ENCODE peak calls at places on chromosomes 16 and 17, in five cellular contexts. T, M, G, C and S are unnamed samples.

GRCh38 chr16:8519643-8520042 is 70.7 kb downstream of the TMEM114 start:
- DNase-seq in T (no peak), M (no peak), G (peak), C (no peak), S (no peak)

GRCh38 chr16:19776147-19776546 is 58.1 kb downstream of the IQCK start:
- DNase-seq in T (no peak), M (no peak), G (no peak), C (no peak), S (no peak)

GRCh38 chr17:69672924-69673323 is 258.4 kb downstream of the MAP2K6 start:
- DNase-seq in T (no peak), M (no peak), G (no peak), C (no peak), S (no peak)

GRCh38 chr16:50280932-50281331 is 14.6 kb downstream of the ADCY7 start:
- DNase-seq in T (no peak), M (no peak), G (no peak), C (no peak), S (no peak)

GRCh38 chr17:5022171-5022711 is 13.0 kb downstream of the SLC52A1 start:
- DNase-seq in T (no peak), M (no peak), G (no peak), C (no peak), S (no peak)

GRCh38 chr17:13865650-13866049 is 203.7 kb upstream of the COX10 start:
- DNase-seq in T (no peak), M (no peak), G (no peak), C (no peak), S (no peak)

GRCh38 chr16:69435977-69436729 is 11.7 kb downstream of the CYB5B start:
- DNase-seq in T (no peak), M (no peak), G (peak), C (no peak), S (no peak)

GRCh38 chr17:17434477-17434876 is 42.3 kb upstream of the MED9 start:
- DNase-seq in T (no peak), M (no peak), G (no peak), C (no peak), S (no peak)

GRCh38 chr16:17589898-17590297 is 119.1 kb upstream of the XYLT1 start:
- DNase-seq in T (no peak), M (no peak), G (no peak), C (no peak), S (no peak)

GRCh38 chr16:16938009-16938408 is 532.8 kb downstream of the XYLT1 start:
- DNase-seq in T (no peak), M (no peak), G (no peak), C (no peak), S (no peak)